ENCODE peak calls at places on chromosomes 16 and 17, in four cellular contexts. Q is K562, S is HepG2, T is GM12878. F is an unnamed sample.

GRCh38 chr17:44772308-44773024 is 13.7 kb downstream of the ADAM11 start:
- DNase-seq in Q (no peak), S (no peak), T (no peak), F (no peak)

GRCh38 chr17:9470171-9470570 is 105.4 kb downstream of the STX8 start:
- DNase-seq in Q (no peak), S (no peak), T (peak), F (no peak)

GRCh38 chr17:73268582-73269328 is 7.1 kb upstream of the CPSF4L start:
- DNase-seq in Q (no peak), S (no peak), T (no peak), F (no peak)

GRCh38 chr17:44084921-44085320 is 14.4 kb downstream of the G6PC3 start:
- DNase-seq in Q (no peak), S (no peak), T (no peak), F (no peak)

GRCh38 chr17:6574689-6575595 is 18.6 kb upstream of the PITPNM3 start:
- DNase-seq in Q (peak), S (no peak), T (peak), F (no peak)

GRCh38 chr16:54363760-54364159 is 77.2 kb upstream of the IRX3 start:
- DNase-seq in Q (no peak), S (no peak), T (no peak), F (no peak)

GRCh38 chr17:15651001-15651582 is 31.6 kb upstream of the FBXW10B start:
- DNase-seq in Q (no peak), S (no peak), T (no peak), F (no peak)

GRCh38 chr16:10080031-10080772 is 102.0 kb downstream of the GRIN2A start:
- DNase-seq in Q (no peak), S (no peak), T (no peak), F (no peak)

GRCh38 chr17:29760279-29760721 is 137.6 kb upstream of the CORO6 start:
- DNase-seq in Q (no peak), S (no peak), T (peak), F (peak)

GRCh38 chr17:32861979-32862378 is 14.9 kb downstream of the MYO1D start:
- DNase-seq in Q (no peak), S (no peak), T (no peak), F (no peak)

GRCh38 chr16:78240459-78241222 is 141.2 kb downstream of the WWOX start:
- DNase-seq in Q (no peak), S (peak), T (no peak), F (peak)

GRCh38 chr16:78242231-78242630 is 142.8 kb downstream of the WWOX start:
- DNase-seq in Q (no peak), S (peak), T (no peak), F (no peak)

GRCh38 chr16:78249832-78250231 is 150.4 kb downstream of the WWOX start:
- DNase-seq in Q (no peak), S (no peak), T (no peak), F (no peak)

GRCh38 chr16:78249056-78249455 is 149.6 kb downstream of the WWOX start:
- DNase-seq in Q (no peak), S (peak), T (no peak), F (no peak)

DNA sequence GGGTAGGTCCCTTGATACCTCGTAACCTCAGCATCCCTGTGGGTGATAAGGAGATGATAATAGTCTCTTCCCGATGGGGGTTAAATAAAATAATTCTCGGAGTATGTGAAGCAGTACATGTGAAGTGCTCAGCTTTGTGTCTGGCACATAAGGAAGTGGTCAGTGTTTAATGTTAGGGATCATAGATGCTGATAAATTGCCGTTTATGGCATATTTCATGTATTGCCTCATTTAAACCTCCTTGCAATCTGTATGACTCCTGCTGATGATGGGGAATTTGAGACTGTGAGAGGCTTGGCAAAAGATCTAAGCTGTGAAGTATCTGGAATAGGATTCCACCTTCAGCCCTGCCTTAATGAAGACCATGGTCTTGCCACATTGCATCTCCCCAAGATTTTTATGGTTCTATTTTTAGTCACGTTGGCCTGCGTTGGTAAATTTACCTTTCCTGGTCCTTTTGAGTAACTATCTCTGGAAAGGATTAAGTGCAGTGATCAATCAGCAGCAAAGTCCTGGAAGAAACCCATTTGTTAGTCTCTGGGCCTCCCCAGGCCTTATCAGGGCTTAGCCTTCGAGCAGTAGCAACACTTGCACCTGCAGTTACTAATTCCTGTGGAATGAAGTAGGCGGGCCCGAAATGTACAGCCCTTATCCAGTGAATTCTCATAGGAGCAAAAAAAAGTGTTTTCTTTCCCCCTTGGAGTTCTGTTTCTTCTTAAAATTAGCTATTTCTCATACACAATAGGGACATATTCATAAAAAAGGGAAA is 144.9 kb downstream of the WWOX start:
- DNase-seq in Q (no peak), S (no peak), T (no peak), F (no peak)
- TF ChIP-seq CHD4 in Q (no peak), S (no peak), T (no peak), F (no peak)

GRCh38 chr16:81549547-81550411 is 105.2 kb downstream of the CMIP start:
- DNase-seq in Q (no peak), S (no peak), T (no peak), F (no peak)
- TF ChIP-seq RFX5 in Q (no peak), S (no peak), T (no peak), F (no peak)

DNA sequence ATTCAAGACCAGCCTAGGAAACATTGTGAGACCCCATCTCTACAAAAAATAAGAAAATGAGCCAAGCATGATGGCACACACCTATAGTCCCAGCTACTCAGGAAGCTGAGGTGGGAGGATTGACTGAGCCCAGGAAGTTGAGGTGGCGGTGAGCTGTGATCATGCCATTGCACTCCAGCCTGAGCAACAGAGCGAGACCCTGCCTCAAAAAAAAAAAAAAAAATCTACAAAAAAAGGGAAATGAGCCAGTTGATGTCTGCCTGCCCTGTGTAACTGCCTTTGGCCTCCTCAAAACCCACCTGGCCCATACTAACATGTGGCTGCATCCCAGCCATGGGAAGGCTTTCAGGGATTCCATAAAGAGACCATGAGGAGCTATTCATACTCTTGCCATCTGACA is 4.5 kb downstream of the RANBP10 start:
- DNase-seq in Q (peak), S (no peak), T (peak), F (no peak)
- TF ChIP-seq CHD4 in Q (no peak), S (no peak), T (no peak), F (no peak)

GRCh38 chr17:77375108-77375507 is 234.3 kb downstream of the SEC14L1 start:
- DNase-seq in Q (no peak), S (no peak), T (no peak), F (no peak)

GRCh38 chr17:77375917-77376651 is 235.3 kb downstream of the SEC14L1 start:
- DNase-seq in Q (no peak), S (no peak), T (no peak), F (no peak)

GRCh38 chr17:77376795-77377751 is 236.3 kb downstream of the SEC14L1 start:
- DNase-seq in Q (no peak), S (peak), T (no peak), F (no peak)

GRCh38 chr17:77374170-77374936 is 233.6 kb downstream of the SEC14L1 start:
- DNase-seq in Q (peak), S (peak), T (no peak), F (no peak)

GRCh38 chr17:77375526-77375916 is 234.8 kb downstream of the SEC14L1 start:
- DNase-seq in Q (no peak), S (no peak), T (no peak), F (no peak)
- TF ChIP-seq RFX5 in Q (no peak), S (no peak), T (no peak), F (no peak)

GRCh38 chr16:2745961-2746360 is 6.5 kb upstream of the SRRM2 start:
- DNase-seq in Q (no peak), S (no peak), T (no peak), F (no peak)
- TF ChIP-seq CHD4 in Q (no peak), S (no peak), T (no peak), F (no peak)

GRCh38 chr16:74666425-74667214 is at the start of gene RFWD3:
- DNase-seq in Q (peak), S (peak), T (peak), F (peak)

GRCh38 chr16:74666010-74666421 is 661 bp downstream of the RFWD3 start:
- DNase-seq in Q (no peak), S (no peak), T (no peak), F (no peak)

GRCh38 chr16:74667215-74667765 is 613 bp upstream of the RFWD3 start:
- DNase-seq in Q (peak), S (peak), T (no peak), F (no peak)
- TF ChIP-seq RFX5 in Q (no peak), S (no peak), T (no peak), F (no peak)

GRCh38 chr17:83074696-83075223 is 4.6 kb upstream of the METRNL start:
- DNase-seq in Q (no peak), S (no peak), T (no peak), F (no peak)

GRCh38 chr17:83075270-83075880 is 4.0 kb upstream of the METRNL start:
- DNase-seq in Q (no peak), S (no peak), T (no peak), F (no peak)

GRCh38 chr17:83072600-83073358 is 6.6 kb upstream of the METRNL start:
- DNase-seq in Q (peak), S (no peak), T (no peak), F (no peak)

GRCh38 chr17:83071966-83072562 is 7.3 kb upstream of the METRNL start:
- DNase-seq in Q (no peak), S (no peak), T (no peak), F (no peak)

GRCh38 chr17:83073389-83074063 is 5.9 kb upstream of the METRNL start:
- DNase-seq in Q (peak), S (no peak), T (no peak), F (no peak)
- TF ChIP-seq CHD4 in Q (no peak), S (no peak), T (no peak), F (no peak)

GRCh38 chr16:64983983-64984382 is 137.9 kb downstream of the CDH11 start:
- DNase-seq in Q (peak), S (peak), T (no peak), F (no peak)
- TF ChIP-seq RFX5 in Q (no peak), S (no peak), T (no peak), F (no peak)

F was measured in A549.